ENCODE peak calls at places on chromosomes 16 and 17, in five cellular contexts. U is heart left ventricle, B is NCI-H510A treated with DMSO at 0.1 percent for 48 hours, L is B cell, C is stromal cell of bone marrow. A is an unnamed sample.

GRCh38 chr17:58156839-58157803 is 8.9 kb downstream of the OR4D1 start:
- DNase-seq in U (peak; percentile 75), B (peak; percentile 75), L (peak; percentile 38), C (no peak), A (no peak)

GRCh38 chr17:64148699-64149098 is 18.8 kb upstream of the ERN1 start:
- DNase-seq in U (no peak), B (no peak), L (no peak), C (no peak), A (peak; percentile 23)

GRCh38 chr17:50863221-50863843 is 2.8 kb downstream of the TOB1 start:
- DNase-seq in U (no peak), B (peak; percentile 31), L (no peak), C (no peak), A (no peak)

GRCh38 chr17:2693561-2694380 is 17.8 kb downstream of the CLUH start:
- DNase-seq in U (no peak), B (no peak), L (peak; percentile 45), C (no peak), A (no peak)

GRCh38 chr17:45833826-45834439 is 10.7 kb upstream of the SPPL2C start:
- DNase-seq in U (no peak), B (no peak), L (no peak), C (no peak), A (no peak)

GRCh38 chr17:59160203-59161025 is 4.9 kb downstream of the PRR11 start:
- DNase-seq in U (no peak), B (no peak), L (no peak), C (no peak), A (no peak)

GRCh38 chr16:3098459-3099394 is at the start of gene ZSCAN10:
- DNase-seq in U (peak; percentile 46), B (no peak), L (peak; percentile 9), C (no peak), A (no peak)

GRCh38 chr17:53844476-53845107 is 21.9 kb downstream of the KIF2B start:
- DNase-seq in U (no peak), B (no peak), L (no peak), C (no peak), A (no peak)

GRCh38 chr17:1562178-1562643 is 381 bp downstream of the PITPNA start:
- DNase-seq in U (peak; percentile 75), B (peak; percentile 22), L (peak; percentile 73), C (no peak), A (no peak)

GRCh38 chr16:647173-647902 is 1.8 kb upstream of the WDR90 start:
- DNase-seq in U (no peak), B (no peak), L (no peak), C (no peak), A (no peak)

GRCh38 chr16:6629110-6629509 is 703.5 kb upstream of the RBFOX1 start:
- DNase-seq in U (no peak), B (no peak), L (no peak), C (no peak), A (no peak)